ENCODE peak calls at places on chromosomes 12 and 14, in six cellular contexts. G, U, J, R, M and T are unnamed samples.

GRCh38 chr14:24269910-24270536 is 1.4 kb downstream of the RABGGTA start:
- DNase-seq in G (no peak), U (no peak), J (no peak), R (no peak), M (no peak), T (no peak)

GRCh38 chr14:50759800-50760543 is 71.0 kb downstream of the NIN start:
- DNase-seq in G (no peak), U (no peak), J (no peak), R (no peak), M (no peak), T (no peak)

GRCh38 chr12:116188581-116188980 is 88.9 kb downstream of the MED13L start:
- DNase-seq in G (no peak), U (no peak), J (no peak), R (no peak), M (no peak), T (no peak)

GRCh38 chr14:52949711-52950409 is 990 bp downstream of the FERMT2 start:
- DNase-seq in G (no peak), U (peak), J (no peak), R (no peak), M (no peak), T (no peak)

GRCh38 chr14:104844306-104845032 is 20.6 kb upstream of the CEP170B start:
- DNase-seq in G (no peak), U (no peak), J (no peak), R (no peak), M (no peak), T (no peak)

GRCh38 chr12:113802000-113802749 is 163.9 kb downstream of the RBM19 start:
- DNase-seq in G (no peak), U (no peak), J (no peak), R (no peak), M (no peak), T (no peak)

GRCh38 chr12:22250762-22251161 is 83.7 kb downstream of the ST8SIA1 start:
- DNase-seq in G (no peak), U (no peak), J (no peak), R (no peak), M (no peak), T (no peak)

GRCh38 chr14:93481758-93482157 is 51.0 kb downstream of the UNC79 start:
- DNase-seq in G (no peak), U (no peak), J (no peak), R (no peak), M (no peak), T (no peak)

GRCh38 chr12:96242597-96242996 is 48.4 kb downstream of the ELK3 start:
- DNase-seq in G (no peak), U (no peak), J (no peak), R (peak), M (no peak), T (no peak)

GRCh38 chr14:88614218-88614907 is 51.5 kb downstream of the ZC3H14 start:
- DNase-seq in G (no peak), U (no peak), J (peak), R (no peak), M (no peak), T (no peak)

GRCh38 chr12:27779837-27780611 is at the start of the genes KLHL42 and MANSC4:
- DNase-seq in G (peak), U (peak), J (no peak), R (peak), M (peak), T (peak)

GRCh38 chr12:480831-481230 is 21.1 kb downstream of the B4GALNT3 start:
- DNase-seq in G (no peak), U (no peak), J (no peak), R (no peak), M (no peak), T (no peak)

GRCh38 chr12:79121486-79121885 is 256.9 kb downstream of the SYT1 start:
- DNase-seq in G (no peak), U (no peak), J (no peak), R (no peak), M (peak), T (no peak)

GRCh38 chr12:131537267-131537920 is 173.5 kb upstream of the SFSWAP start:
- DNase-seq in G (no peak), U (no peak), J (no peak), R (no peak), M (no peak), T (no peak)

GRCh38 chr12:65822732-65823480 is 1.4 kb upstream of the HMGA2 start:
- DNase-seq in G (no peak), U (peak), J (no peak), R (peak), M (no peak), T (no peak)

GRCh38 chr14:52553002-52553670 is 500 bp downstream of the GPR137C start:
- DNase-seq in G (peak), U (no peak), J (no peak), R (peak), M (peak), T (peak)

GRCh38 chr12:10873374-10873773 is 10.7 kb downstream of the PRH1 start:
- DNase-seq in G (no peak), U (no peak), J (no peak), R (no peak), M (no peak), T (no peak)

GRCh38 chr12:127280393-127281275 is 986.3 kb upstream of the TMEM132C start:
- DNase-seq in G (peak), U (peak), J (no peak), R (peak), M (no peak), T (peak)

DNA sequence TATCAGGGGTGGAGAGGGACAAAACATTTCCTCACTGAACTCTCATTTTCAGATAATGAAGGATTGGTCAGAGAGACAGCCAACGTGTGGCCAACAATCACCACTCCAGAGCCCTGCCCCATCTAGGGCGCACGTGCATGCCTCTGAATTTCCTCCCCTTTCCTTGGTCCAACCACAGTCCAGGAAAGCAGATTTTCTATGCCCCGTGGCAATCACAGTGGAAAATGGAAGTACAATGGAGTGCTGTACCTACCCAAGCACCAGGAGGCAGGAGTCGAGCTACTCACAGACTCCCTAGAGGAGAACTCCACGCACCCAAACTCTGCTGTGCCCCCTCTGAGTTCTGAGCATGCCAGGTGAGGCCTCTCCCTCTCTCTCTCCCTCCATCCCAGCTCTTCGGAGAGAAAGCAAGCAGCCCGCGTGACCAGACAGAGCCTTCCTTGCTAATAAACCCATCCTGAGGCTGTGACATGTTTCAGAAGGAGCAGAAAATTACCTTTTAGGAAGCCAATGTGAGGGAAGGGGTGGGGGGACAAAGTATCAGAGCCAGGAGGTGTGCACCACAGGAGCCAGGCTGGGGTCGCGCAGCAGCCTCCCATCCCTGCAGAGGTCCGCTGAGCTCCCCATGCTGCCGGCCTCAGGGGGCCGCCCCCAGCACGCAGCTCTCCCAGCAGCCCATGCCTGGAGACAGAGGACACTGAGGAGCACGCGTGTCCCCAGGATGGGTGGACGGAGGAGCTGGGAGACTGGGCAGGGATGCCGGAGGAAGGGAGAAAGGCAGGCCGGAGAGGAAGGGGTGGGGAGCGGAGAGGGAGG is 73.4 kb downstream of the PITPNM2 start:
- DNase-seq in G (no peak), U (no peak), J (no peak), R (no peak), M (no peak), T (no peak)
- H3K27ac ChIP-seq in G (no peak), U (no peak), J (no peak), R (no peak), M (no peak), T (no peak)

GRCh38 chr14:54652188-54652889 is 85.4 kb downstream of the SAMD4A start:
- DNase-seq in G (peak), U (peak), J (peak), R (no peak), M (no peak), T (no peak)

GRCh38 chr14:54652890-54653201 is 85.9 kb downstream of the SAMD4A start:
- DNase-seq in G (no peak), U (no peak), J (no peak), R (no peak), M (no peak), T (no peak)

GRCh38 chr14:54653764-54654469 is 87.0 kb downstream of the SAMD4A start:
- DNase-seq in G (peak), U (peak), J (no peak), R (no peak), M (no peak), T (no peak)

GRCh38 chr14:54651649-54652048 is 84.7 kb downstream of the SAMD4A start:
- DNase-seq in G (no peak), U (no peak), J (no peak), R (no peak), M (no peak), T (no peak)

GRCh38 chr14:54654600-54654999 is 87.7 kb downstream of the SAMD4A start:
- DNase-seq in G (no peak), U (no peak), J (no peak), R (no peak), M (no peak), T (no peak)
- H3K27ac ChIP-seq in G (peak), U (peak), J (no peak), R (no peak), M (no peak), T (no peak)

DNA sequence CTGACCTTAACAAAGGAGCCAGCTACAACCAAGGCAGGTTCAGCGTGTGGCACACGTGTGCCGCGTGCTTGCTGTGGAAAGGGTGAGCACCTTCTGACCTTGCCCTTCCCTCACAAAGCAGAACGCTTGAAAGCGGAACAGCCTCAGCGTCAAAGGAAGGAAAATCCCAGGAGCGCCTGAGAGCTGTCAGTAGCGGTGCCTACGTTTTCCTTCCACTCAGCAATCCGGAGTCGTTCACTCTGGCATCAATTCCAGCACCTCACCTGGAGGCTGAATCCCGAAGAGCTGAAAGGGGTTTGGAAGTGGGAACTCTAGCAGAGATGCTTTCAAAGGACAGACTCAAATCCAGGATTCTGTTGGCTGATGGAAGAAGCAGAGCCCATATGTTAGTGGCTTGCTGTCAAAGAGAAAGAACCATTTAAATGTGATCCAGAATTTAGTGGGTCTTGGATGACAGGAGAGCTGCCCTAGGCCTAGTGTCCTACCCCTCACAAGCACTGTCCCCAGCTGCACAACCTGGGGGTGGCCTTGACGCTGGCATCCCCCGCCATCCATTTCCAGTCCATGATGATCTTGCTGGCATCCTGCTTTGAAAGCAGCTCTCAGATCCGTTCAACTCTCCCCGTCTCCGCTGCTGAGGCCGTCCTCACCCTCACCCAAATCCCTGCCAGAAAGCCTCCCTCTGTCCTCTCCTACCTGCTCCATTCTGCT is 27.0 kb downstream of the CCDC92 start:
- DNase-seq in G (no peak), U (no peak), J (no peak), R (no peak), M (no peak), T (no peak)
- H3K27ac ChIP-seq in G (no peak), U (no peak), J (no peak), R (no peak), M (no peak), T (no peak)

GRCh38 chr14:75341639-75342038 is 63.0 kb downstream of the FOS start:
- DNase-seq in G (no peak), U (no peak), J (no peak), R (no peak), M (no peak), T (no peak)
- H3K27ac ChIP-seq in G (peak), U (no peak), J (no peak), R (no peak), M (no peak), T (peak)

DNA sequence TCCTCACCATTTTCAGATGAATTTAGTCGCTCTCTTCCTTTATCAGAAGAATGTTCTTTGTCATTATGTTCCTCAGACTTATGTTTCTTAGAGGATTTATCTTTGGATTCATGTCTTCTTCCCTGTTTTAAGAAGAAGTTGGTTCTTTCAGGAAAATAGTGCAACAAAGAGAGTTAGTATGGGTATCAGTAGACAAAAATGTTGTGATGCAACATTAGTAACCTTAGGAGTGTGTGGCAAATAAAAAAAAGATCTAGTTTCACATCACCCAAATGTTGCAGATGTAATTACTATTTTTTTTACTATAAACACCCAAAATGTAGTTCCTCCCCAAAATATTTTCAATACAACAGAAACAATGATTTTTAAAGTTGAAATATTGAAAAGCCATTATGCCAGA is 7.8 kb downstream of the RSRC2 start:
- DNase-seq in G (no peak), U (no peak), J (no peak), R (no peak), M (no peak), T (no peak)
- H3K27ac ChIP-seq in G (peak), U (no peak), J (peak), R (no peak), M (no peak), T (no peak)

GRCh38 chr12:6548556-6549378 is 7.1 kb downstream of the IFFO1 start:
- DNase-seq in G (no peak), U (no peak), J (no peak), R (no peak), M (no peak), T (no peak)
- H3K27ac ChIP-seq in G (peak), U (no peak), J (peak), R (no peak), M (no peak), T (peak)